ENCODE peak calls at places on chromosomes 16 and 17, in nine cellular contexts. I is DND-41, F is neural progenitor cell, B is NT2/D1, L is endodermal cell, V is adipocyte, E is mammary epithelial cell, M is GM23248, H is HCT116. Z is an unnamed sample.

GRCh38 chr17:75457047-75457654 is 716 bp downstream of the TMEM94 start:
- DNase-seq in I (peak), F (peak), B (no peak), L (peak), V (peak), E (peak), M (peak), H (no peak), Z (peak)

GRCh38 chr17:18896146-18896545 is 38.2 kb downstream of the PRPSAP2 start:
- DNase-seq in I (no peak), F (no peak), B (no peak), L (no peak), V (no peak), E (no peak), M (no peak), H (no peak), Z (no peak)

GRCh38 chr17:68346448-68346847 is 55.2 kb downstream of the ARSG start:
- DNase-seq in I (peak), F (peak), B (no peak), L (no peak), V (no peak), E (no peak), M (no peak), H (no peak), Z (no peak)

GRCh38 chr17:64736804-64737492 is 74.8 kb upstream of the SMURF2 start:
- DNase-seq in I (peak), F (peak), B (no peak), L (peak), V (peak), E (peak), M (peak), H (peak), Z (peak)

GRCh38 chr16:85428168-85428898 is 184.8 kb upstream of the GSE1 start:
- DNase-seq in I (peak), F (peak), B (no peak), L (peak), V (peak), E (no peak), M (peak), H (peak), Z (no peak)

GRCh38 chr17:45172541-45173286 is 11.0 kb downstream of the HEXIM2 start:
- DNase-seq in I (peak), F (peak), B (no peak), L (peak), V (peak), E (peak), M (peak), H (peak), Z (peak)

GRCh38 chr16:49843758-49844157 is 12.2 kb downstream of the ZNF423 start:
- DNase-seq in I (no peak), F (no peak), B (no peak), L (no peak), V (no peak), E (no peak), M (no peak), H (no peak), Z (no peak)

GRCh38 chr16:17474572-17474971 is 3.8 kb upstream of the XYLT1 start:
- DNase-seq in I (peak), F (peak), B (no peak), L (no peak), V (no peak), E (no peak), M (no peak), H (no peak), Z (no peak)

GRCh38 chr17:39643271-39643670 is 6.3 kb downstream of the STARD3 start:
- DNase-seq in I (no peak), F (no peak), B (no peak), L (no peak), V (no peak), E (no peak), M (peak), H (no peak), Z (no peak)

GRCh38 chr16:15425861-15426260 is 8.5 kb upstream of the BMERB1 start:
- DNase-seq in I (no peak), F (no peak), B (no peak), L (no peak), V (no peak), E (no peak), M (no peak), H (no peak), Z (no peak)

GRCh38 chr17:60439501-60439900 is 17.2 kb downstream of the CHCT1 start:
- DNase-seq in I (no peak), F (no peak), B (no peak), L (no peak), V (peak), E (peak), M (peak), H (no peak), Z (peak)

GRCh38 chr17:38588775-38589174 is 17.0 kb downstream of the SRCIN1 start:
- DNase-seq in I (no peak), F (no peak), B (no peak), L (peak), V (no peak), E (no peak), M (no peak), H (no peak), Z (no peak)

GRCh38 chr16:57284206-57284951 is at the start of gene PLLP:
- DNase-seq in I (no peak), F (peak), B (no peak), L (peak), V (peak), E (peak), M (peak), H (no peak), Z (peak)

GRCh38 chr16:84617631-84618427 is at the start of gene COTL1:
- DNase-seq in I (peak), F (peak), B (peak), L (peak), V (peak), E (peak), M (peak), H (peak), Z (peak)

GRCh38 chr17:79631640-79632431 is 21.0 kb upstream of the RBFOX3 start:
- DNase-seq in I (no peak), F (no peak), B (no peak), L (peak), V (no peak), E (no peak), M (no peak), H (no peak), Z (no peak)

GRCh38 chr16:57949595-57950238 is 21.2 kb downstream of the CNGB1 start:
- DNase-seq in I (no peak), F (no peak), B (no peak), L (no peak), V (no peak), E (no peak), M (peak), H (no peak), Z (no peak)

GRCh38 chr17:15269087-15269486 is 4.0 kb upstream of the PMP22 start:
- DNase-seq in I (no peak), F (no peak), B (no peak), L (no peak), V (no peak), E (no peak), M (no peak), H (no peak), Z (no peak)

GRCh38 chr16:56812884-56813283 is 52.1 kb upstream of the SLC12A3 start:
- DNase-seq in I (no peak), F (no peak), B (no peak), L (no peak), V (peak), E (peak), M (peak), H (no peak), Z (peak)

GRCh38 chr17:64115043-64115698 is 14.8 kb downstream of the ERN1 start:
- DNase-seq in I (no peak), F (no peak), B (no peak), L (peak), V (peak), E (peak), M (peak), H (no peak), Z (no peak)

GRCh38 chr16:48636521-48636920 is 26.5 kb upstream of the N4BP1 start:
- DNase-seq in I (no peak), F (no peak), B (no peak), L (no peak), V (no peak), E (no peak), M (no peak), H (no peak), Z (no peak)

GRCh38 chr17:57404073-57404472 is 147.8 kb downstream of the MSI2 start:
- DNase-seq in I (no peak), F (no peak), B (no peak), L (no peak), V (no peak), E (no peak), M (no peak), H (peak), Z (no peak)

GRCh38 chr16:88527186-88527936 is 42.8 kb upstream of the ZC3H18 start:
- DNase-seq in I (peak), F (peak), B (no peak), L (peak), V (peak), E (peak), M (peak), H (peak), Z (peak)

GRCh38 chr16:28910046-28911031 is 14.7 kb downstream of the RABEP2 start:
- DNase-seq in I (no peak), F (no peak), B (no peak), L (no peak), V (no peak), E (peak), M (no peak), H (peak), Z (no peak)
- H3K9ac ChIP-seq in I (no peak), F (no peak), B (peak), L (no peak), V (no peak), E (no peak), M (no peak), H (peak), Z (no peak)

GRCh38 chr17:73952136-73952497 is 251.4 kb upstream of the RPL38 start:
- DNase-seq in I (no peak), F (peak), B (no peak), L (no peak), V (no peak), E (no peak), M (no peak), H (no peak), Z (no peak)

GRCh38 chr17:73954981-73955380 is 248.5 kb upstream of the RPL38 start:
- DNase-seq in I (no peak), F (no peak), B (no peak), L (peak), V (no peak), E (no peak), M (no peak), H (no peak), Z (no peak)

GRCh38 chr17:73955616-73956015 is 247.9 kb upstream of the RPL38 start:
- DNase-seq in I (no peak), F (no peak), B (no peak), L (peak), V (no peak), E (no peak), M (no peak), H (no peak), Z (no peak)

GRCh38 chr17:73952498-73953205 is 250.8 kb upstream of the RPL38 start:
- DNase-seq in I (no peak), F (peak), B (no peak), L (peak), V (no peak), E (no peak), M (peak), H (no peak), Z (no peak)

DNA sequence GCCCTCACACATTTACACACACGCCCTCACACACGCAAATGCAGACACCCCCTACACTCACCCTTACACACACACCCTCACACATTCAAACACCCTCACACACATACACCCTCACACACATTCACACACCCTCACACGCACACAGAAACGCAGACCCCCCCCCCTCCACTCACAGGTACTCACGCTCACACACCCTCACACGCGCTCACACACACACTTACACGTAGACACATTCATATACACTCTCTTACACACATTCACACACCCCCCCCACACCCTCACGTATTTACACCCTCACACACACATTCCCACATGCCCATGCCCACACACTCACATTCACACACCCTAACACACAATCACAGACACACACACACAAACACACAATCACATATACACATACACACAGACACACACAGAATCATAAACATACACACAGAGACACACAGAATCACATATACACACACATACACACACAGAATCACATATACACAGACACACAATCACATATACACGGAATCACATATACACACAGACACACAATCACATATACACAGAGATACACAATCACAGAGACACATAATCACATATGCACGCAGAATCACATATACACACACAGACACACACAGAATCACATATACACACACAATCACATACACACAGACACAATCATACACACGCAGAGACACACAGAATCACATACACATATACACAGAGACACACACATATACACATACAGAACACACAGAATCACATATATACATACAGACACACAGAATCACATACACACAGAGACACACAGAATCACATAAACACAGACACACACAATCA is 250.1 kb upstream of the RPL38 start:
- DNase-seq in I (no peak), F (no peak), B (no peak), L (peak), V (no peak), E (no peak), M (no peak), H (no peak), Z (no peak)
- H3K9ac ChIP-seq in I (no peak), F (no peak), B (peak), L (no peak), V (no peak), E (no peak), M (no peak), H (no peak), Z (no peak)

GRCh38 chr16:30567991-30568638 is 3.4 kb downstream of the ZNF688 start:
- DNase-seq in I (peak), F (no peak), B (no peak), L (no peak), V (peak), E (peak), M (peak), H (no peak), Z (peak)
- H3K9ac ChIP-seq in I (no peak), F (no peak), B (no peak), L (no peak), V (no peak), E (peak), M (no peak), H (no peak), Z (no peak)

GRCh38 chr17:77353684-77354419 is 213.1 kb downstream of the SEC14L1 start:
- DNase-seq in I (no peak), F (no peak), B (no peak), L (peak), V (no peak), E (no peak), M (peak), H (no peak), Z (no peak)
- H3K9ac ChIP-seq in I (no peak), F (no peak), B (peak), L (no peak), V (peak), E (no peak), M (peak), H (no peak), Z (peak)